ENCODE peak calls at places on chromosomes 5 and 9, in seven cellular contexts. K is CD8-positive, alpha-beta T cell; Z is keratinocyte; M is IMR-90; U is dorsolateral prefrontal cortex; Y is left ventricle myocardium inferior; G is psoas muscle. Q is an unnamed sample. For H3K27me3, the result is how much of the 10 kb centered on the place peaks cover.

GRCh38 chr9:3773661-3774060 is 247.9 kb upstream of the RFX3 start:
- DNase-seq in K (no peak), Z (no peak), M (no peak), U (no peak), Y (no peak), G (no peak), Q (no peak)

GRCh38 chr5:74647096-74647495 is 6.6 kb upstream of the ENC1 start:
- DNase-seq in K (no peak), Z (no peak), M (no peak), U (no peak), Y (no peak), G (no peak), Q (no peak)

GRCh38 chr5:147168578-147169327 is 66.1 kb upstream of the STK32A start:
- DNase-seq in K (no peak), Z (no peak), M (peak), U (no peak), Y (no peak), G (no peak), Q (no peak)

GRCh38 chr5:59188415-59189225 is 605.7 kb downstream of the RAB3C start:
- DNase-seq in K (peak), Z (peak), M (peak), U (peak), Y (peak), G (peak), Q (no peak)

GRCh38 chr9:121640486-121641227 is 10.8 kb upstream of the DAB2IP start:
- DNase-seq in K (no peak), Z (no peak), M (no peak), U (no peak), Y (no peak), G (no peak), Q (no peak)

GRCh38 chr9:2729721-2730120 is 12.4 kb downstream of the KCNV2 start:
- DNase-seq in K (no peak), Z (no peak), M (peak), U (no peak), Y (no peak), G (no peak), Q (no peak)

GRCh38 chr9:85900504-85901201 is 40.3 kb upstream of the NAA35 start:
- DNase-seq in K (no peak), Z (no peak), M (peak), U (no peak), Y (no peak), G (no peak), Q (peak)

GRCh38 chr5:71839049-71839834 is 120.2 kb downstream of the CARTPT start:
- DNase-seq in K (no peak), Z (no peak), M (no peak), U (no peak), Y (no peak), G (no peak), Q (no peak)

GRCh38 chr9:5994486-5994885 is 20.9 kb downstream of the RANBP6 start:
- DNase-seq in K (no peak), Z (no peak), M (no peak), U (no peak), Y (no peak), G (no peak), Q (no peak)

GRCh38 chr5:96050273-96050880 is 88.7 kb upstream of the ELL2 start:
- DNase-seq in K (no peak), Z (no peak), M (no peak), U (no peak), Y (no peak), G (no peak), Q (no peak)

GRCh38 chr9:99509900-99510299 is 287.8 kb downstream of the SEC61B start:
- DNase-seq in K (no peak), Z (no peak), M (no peak), U (no peak), Y (no peak), G (no peak), Q (no peak)

GRCh38 chr5:176542596-176543427 is 5.6 kb upstream of the RNF44 start:
- DNase-seq in K (no peak), Z (no peak), M (peak), U (no peak), Y (no peak), G (no peak), Q (no peak)

GRCh38 chr9:135341612-135342169 is 137.9 kb upstream of the PPP1R26 start:
- DNase-seq in K (no peak), Z (no peak), M (no peak), U (peak), Y (no peak), G (no peak), Q (no peak)

GRCh38 chr9:72292874-72293607 is 72.0 kb downstream of the ZFAND5 start:
- DNase-seq in K (no peak), Z (no peak), M (peak), U (no peak), Y (no peak), G (no peak), Q (no peak)

GRCh38 chr5:115417076-115417475 is 120.6 kb upstream of the CCDC112 start:
- DNase-seq in K (no peak), Z (no peak), M (no peak), U (no peak), Y (no peak), G (no peak), Q (no peak)

GRCh38 chr5:40503438-40503837 is 176.3 kb upstream of the PTGER4 start:
- DNase-seq in K (no peak), Z (no peak), M (peak), U (no peak), Y (no peak), G (no peak), Q (no peak)

GRCh38 chr5:14716755-14717752 is 52.5 kb downstream of the OTULIN start:
- DNase-seq in K (no peak), Z (no peak), M (no peak), U (no peak), Y (no peak), G (no peak), Q (no peak)

GRCh38 chr5:37847978-37848425 is 8.2 kb upstream of the GDNF start:
- DNase-seq in K (no peak), Z (peak), M (peak), U (no peak), Y (no peak), G (no peak), Q (peak)

GRCh38 chr5:179912951-179913350 is 5.3 kb upstream of the TBC1D9B start:
- DNase-seq in K (no peak), Z (no peak), M (no peak), U (no peak), Y (no peak), G (no peak), Q (no peak)

GRCh38 chr5:125293223-125293622 is 546.8 kb upstream of the ZNF608 start:
- DNase-seq in K (no peak), Z (no peak), M (no peak), U (no peak), Y (no peak), G (no peak), Q (no peak)

GRCh38 chr9:4640027-4640426 is 22.1 kb upstream of the PLPP6 start:
- DNase-seq in K (peak), Z (no peak), M (no peak), U (no peak), Y (no peak), G (no peak), Q (no peak)

GRCh38 chr5:160105686-160106085 is 13.6 kb downstream of the PWWP2A start:
- DNase-seq in K (no peak), Z (no peak), M (no peak), U (no peak), Y (no peak), G (no peak), Q (no peak)

GRCh38 chr5:2651116-2651515 is 100.4 kb downstream of the IRX2 start:
- DNase-seq in K (no peak), Z (no peak), M (no peak), U (no peak), Y (no peak), G (no peak), Q (no peak)

GRCh38 chr5:116013931-116014330 is 18.3 kb upstream of the ARL14EPL start:
- DNase-seq in K (no peak), Z (no peak), M (no peak), U (no peak), Y (no peak), G (no peak), Q (no peak)

GRCh38 chr5:107067391-107067790 is 603.3 kb downstream of the EFNA5 start:
- DNase-seq in K (no peak), Z (no peak), M (no peak), U (peak), Y (peak), G (no peak), Q (no peak)

GRCh38 chr5:38598994-38599611 is 42.7 kb upstream of the LIFR start:
- DNase-seq in K (no peak), Z (peak), M (peak), U (no peak), Y (no peak), G (no peak), Q (peak)

GRCh38 chr5:83720805-83721431 is at the start of gene HAPLN1:
- DNase-seq in K (no peak), Z (no peak), M (no peak), U (no peak), Y (no peak), G (no peak), Q (no peak)

GRCh38 chr5:4275232-4275631 is 679.6 kb downstream of the IRX1 start:
- DNase-seq in K (no peak), Z (no peak), M (no peak), U (no peak), Y (no peak), G (no peak), Q (no peak)

GRCh38 chr5:132064738-132065331 is 4.4 kb downstream of the IL3 start:
- DNase-seq in K (peak), Z (no peak), M (peak), U (peak), Y (peak), G (peak), Q (peak)

GRCh38 chr9:1222511-1222910 is 172.4 kb downstream of the DMRT2 start:
- DNase-seq in K (no peak), Z (no peak), M (peak), U (no peak), Y (no peak), G (no peak), Q (peak)

GRCh38 chr5:132557425-132557805 is 638 bp downstream of the RAD50 start:
- DNase-seq in K (peak), Z (no peak), M (peak), U (no peak), Y (peak), G (peak), Q (no peak)

GRCh38 chr5:141362719-141363118 is 1.2 kb upstream of the PCDHGA5 start:
- DNase-seq in K (no peak), Z (no peak), M (no peak), U (no peak), Y (no peak), G (no peak), Q (no peak)

GRCh38 chr9:130147215-130147614 is 25.0 kb upstream of the NCS1 start:
- DNase-seq in K (no peak), Z (no peak), M (no peak), U (no peak), Y (no peak), G (no peak), Q (no peak)

GRCh38 chr9:27194401-27195091 is 85.5 kb downstream of the TEK start:
- DNase-seq in K (no peak), Z (no peak), M (peak), U (no peak), Y (no peak), G (no peak), Q (peak)

GRCh38 chr5:164472150-164472549 is 966.7 kb downstream of the MAT2B start:
- DNase-seq in K (no peak), Z (no peak), M (no peak), U (no peak), Y (no peak), G (no peak), Q (no peak)

GRCh38 chr9:104872959-104873850 is 54.8 kb downstream of the ABCA1 start:
- DNase-seq in K (no peak), Z (peak), M (peak), U (no peak), Y (peak), G (peak), Q (peak)

GRCh38 chr5:32272746-32273145 is 40.0 kb downstream of the MTMR12 start:
- DNase-seq in K (no peak), Z (no peak), M (no peak), U (no peak), Y (no peak), G (no peak), Q (no peak)

DNA sequence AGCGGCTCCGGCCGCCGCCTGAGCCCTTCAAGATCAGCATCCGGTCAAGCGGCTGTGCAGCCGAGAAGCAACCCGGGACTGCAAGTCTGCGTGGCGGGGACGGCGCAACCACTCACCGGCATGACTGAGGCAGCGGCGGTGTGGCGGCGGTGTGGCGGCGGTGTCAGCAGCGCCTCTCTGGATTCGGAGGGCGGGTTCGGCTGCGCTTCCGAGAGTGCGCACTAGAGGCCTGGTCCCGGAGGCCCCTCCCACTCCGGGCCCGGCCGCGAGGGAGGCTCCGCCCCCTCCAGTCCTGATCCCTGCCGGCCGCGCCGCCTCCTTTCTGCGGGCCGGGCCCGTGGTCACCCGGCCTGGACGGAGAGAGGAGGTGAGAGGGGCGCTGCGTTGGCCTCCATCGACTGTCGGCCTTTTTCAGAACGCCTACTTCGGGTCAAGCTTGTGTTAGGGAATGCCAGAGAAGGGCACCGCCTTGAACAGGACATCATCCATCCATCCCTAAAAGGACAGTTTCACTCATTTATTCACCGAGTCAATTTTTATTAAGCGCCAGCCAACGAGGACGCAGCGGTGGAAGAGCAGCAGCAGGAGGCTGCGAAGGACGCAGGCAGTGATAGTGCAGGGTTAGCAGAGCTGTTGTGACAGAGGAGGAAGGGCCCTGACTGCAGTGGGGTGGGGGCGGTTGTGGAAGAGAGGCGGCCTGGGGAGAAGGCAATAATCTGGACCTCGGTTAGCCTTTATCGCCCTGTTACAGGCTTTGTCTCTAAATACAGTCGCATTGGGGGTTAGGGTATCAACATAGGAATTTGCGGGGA is at the start of gene ATOX1:
- DNase-seq in K (peak), Z (no peak), M (peak), U (peak), Y (peak), G (peak), Q (peak)
- TF ChIP-seq CTCF in K (no peak), Z (peak), M (no peak), U (peak), Y (peak), G (peak), Q (no peak)

GRCh38 chr5:135055385-135055784 is 21.4 kb upstream of the PITX1 start:
- DNase-seq in K (no peak), Z (no peak), M (no peak), U (no peak), Y (peak), G (peak), Q (no peak)
- H3K27me3 ChIP-seq in K (under half), Z (half or more), M (under half), U (under half), Y (under half), G (under half), Q (under half)

GRCh38 chr5:90161399-90161798 is 248.2 kb downstream of the CETN3 start:
- DNase-seq in K (no peak), Z (no peak), M (no peak), U (no peak), Y (peak), G (no peak), Q (no peak)
- TF ChIP-seq CTCF in K (no peak), Z (peak), M (no peak), U (no peak), Y (peak), G (no peak), Q (peak)

GRCh38 chr5:169576181-169576598 is 7.4 kb upstream of the SPDL1 start:
- DNase-seq in K (no peak), Z (no peak), M (peak), U (no peak), Y (no peak), G (no peak), Q (peak)
- H3K27me3 ChIP-seq in K (under half), Z (under half), M (under half), U (under half), Y (half or more), G (under half), Q (under half)

GRCh38 chr9:14547245-14548060 is 145.8 kb downstream of the ZDHHC21 start:
- DNase-seq in K (no peak), Z (no peak), M (no peak), U (no peak), Y (no peak), G (no peak), Q (no peak)
- TF ChIP-seq CTCF in K (no peak), Z (no peak), M (no peak), U (no peak), Y (no peak), G (no peak), Q (no peak)

GRCh38 chr9:71136696-71137095 is 15.3 kb upstream of the TRPM3 start:
- DNase-seq in K (no peak), Z (no peak), M (no peak), U (no peak), Y (no peak), G (no peak), Q (no peak)
- H3K27me3 ChIP-seq in K (under half), Z (under half), M (under half), U (under half), Y (under half), G (under half), Q (under half)

GRCh38 chr5:73111536-73111935 is 8.8 kb upstream of the TMEM171 start:
- DNase-seq in K (no peak), Z (no peak), M (no peak), U (no peak), Y (no peak), G (no peak), Q (no peak)
- TF ChIP-seq CTCF in K (no peak), Z (no peak), M (no peak), U (no peak), Y (no peak), G (no peak), Q (no peak)

GRCh38 chr5:149707097-149707496 is 23.0 kb upstream of the PPARGC1B start:
- DNase-seq in K (no peak), Z (no peak), M (no peak), U (no peak), Y (no peak), G (no peak), Q (no peak)
- H3K27me3 ChIP-seq in K (under half), Z (under half), M (under half), U (under half), Y (under half), G (under half), Q (under half)

DNA sequence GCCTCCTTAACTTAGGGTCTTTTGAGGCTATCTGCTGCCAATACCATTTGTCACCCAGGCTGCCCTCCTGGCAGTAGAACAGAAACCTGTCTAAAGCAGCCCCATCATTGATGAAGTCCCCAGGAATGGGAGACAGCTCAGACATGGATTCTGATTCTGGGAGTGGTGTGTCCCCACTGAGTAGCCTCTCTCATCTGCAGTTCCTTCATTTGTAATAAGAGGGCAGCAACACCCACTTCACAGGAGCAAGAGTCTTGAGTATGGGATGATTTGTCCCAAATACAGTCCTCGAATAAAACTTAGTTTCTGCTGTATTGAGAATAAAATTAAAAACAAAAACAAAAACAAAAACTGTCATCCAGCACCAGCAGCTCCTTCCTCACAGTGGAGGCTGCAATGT is 167.6 kb downstream of the ASTN2 start:
- DNase-seq in K (no peak), Z (no peak), M (no peak), U (no peak), Y (no peak), G (no peak), Q (no peak)
- TF ChIP-seq CTCF in K (no peak), Z (peak), M (no peak), U (peak), Y (peak), G (peak), Q (no peak)